ENCODE peak calls at places on chromosome 3, in ten cellular contexts. V is OCI-LY7; O is ovary; H is upper lobe of right lung; Z is colonic mucosa; A is GM23338; L is adrenal gland; B is testis; N is heart right ventricle; C is CD4-positive, CD25-positive, alpha-beta regulatory T cell. T is an unnamed sample. For H3K4me1, the result is how much of the 10 kb centered on the place peaks cover.

GRCh38 chr3:41301548-41301947 is 102.2 kb downstream of the CTNNB1 start:
- DNase-seq in V (no peak), O (no peak), H (no peak), Z (no peak), A (no peak), L (no peak), B (no peak), N (no peak), C (no peak), T (no peak)

GRCh38 chr3:38497026-38497425 is 886 bp downstream of the EXOG start:
- DNase-seq in V (peak), O (no peak), H (no peak), Z (no peak), A (no peak), L (no peak), B (no peak), N (no peak), C (peak), T (no peak)

GRCh38 chr3:171374661-171375285 is 85.4 kb downstream of the TNIK start:
- DNase-seq in V (no peak), O (no peak), H (no peak), Z (no peak), A (no peak), L (peak), B (no peak), N (no peak), C (no peak), T (no peak)

GRCh38 chr3:69786854-69787253 is 47.6 kb downstream of the MITF start:
- DNase-seq in V (no peak), O (no peak), H (no peak), Z (no peak), A (no peak), L (no peak), B (no peak), N (no peak), C (no peak), T (no peak)

GRCh38 chr3:52820741-52821140 is 9.7 kb downstream of the ITIH4 start:
- DNase-seq in V (peak), O (no peak), H (no peak), Z (no peak), A (peak), L (no peak), B (peak), N (no peak), C (peak), T (no peak)

GRCh38 chr3:43243590-43244587 is 42.5 kb upstream of the SNRK start:
- DNase-seq in V (no peak), O (no peak), H (no peak), Z (no peak), A (no peak), L (no peak), B (no peak), N (no peak), C (peak), T (no peak)

GRCh38 chr3:183357564-183358079 is 70.8 kb downstream of the MCF2L2 start:
- DNase-seq in V (no peak), O (no peak), H (no peak), Z (no peak), A (no peak), L (no peak), B (no peak), N (no peak), C (no peak), T (no peak)

GRCh38 chr3:123582315-123582714 is 2.5 kb downstream of the HACD2 start:
- DNase-seq in V (no peak), O (no peak), H (no peak), Z (peak), A (no peak), L (no peak), B (no peak), N (no peak), C (no peak), T (no peak)

GRCh38 chr3:178295257-178295912 is 240.9 kb upstream of the KCNMB2 start:
- DNase-seq in V (no peak), O (no peak), H (no peak), Z (no peak), A (no peak), L (no peak), B (no peak), N (no peak), C (no peak), T (no peak)

GRCh38 chr3:72492240-72492639 is 356.0 kb downstream of the SHQ1 start:
- DNase-seq in V (no peak), O (no peak), H (no peak), Z (peak), A (no peak), L (peak), B (peak), N (peak), C (no peak), T (peak)

GRCh38 chr3:190531406-190531805 is 17.5 kb downstream of the IL1RAP start:
- DNase-seq in V (no peak), O (no peak), H (no peak), Z (no peak), A (no peak), L (no peak), B (no peak), N (no peak), C (no peak), T (no peak)

GRCh38 chr3:65828706-65829105 is 210.0 kb downstream of the MAGI1 start:
- DNase-seq in V (no peak), O (no peak), H (no peak), Z (no peak), A (peak), L (peak), B (no peak), N (no peak), C (no peak), T (peak)

GRCh38 chr3:76958231-76958630 is 81.7 kb upstream of the ROBO2 start:
- DNase-seq in V (no peak), O (no peak), H (no peak), Z (no peak), A (no peak), L (no peak), B (no peak), N (no peak), C (no peak), T (no peak)

GRCh38 chr3:171950373-171950772 is 89.0 kb upstream of the FNDC3B start:
- DNase-seq in V (no peak), O (no peak), H (no peak), Z (no peak), A (peak), L (no peak), B (no peak), N (no peak), C (no peak), T (no peak)

GRCh38 chr3:133042778-133043177 is 4.6 kb downstream of the TMEM108 start:
- DNase-seq in V (no peak), O (no peak), H (no peak), Z (no peak), A (no peak), L (peak), B (peak), N (no peak), C (no peak), T (no peak)

GRCh38 chr3:179811321-179812095 is 158.7 kb downstream of the USP13 start:
- DNase-seq in V (peak), O (peak), H (no peak), Z (peak), A (peak), L (peak), B (peak), N (no peak), C (peak), T (no peak)

GRCh38 chr3:21477896-21478295 is 273.1 kb downstream of the ZNF385D start:
- DNase-seq in V (no peak), O (no peak), H (no peak), Z (no peak), A (no peak), L (no peak), B (no peak), N (no peak), C (no peak), T (no peak)

GRCh38 chr3:46579756-46580286 is 13.7 kb upstream of the LRRC2 start:
- DNase-seq in V (no peak), O (no peak), H (no peak), Z (no peak), A (no peak), L (no peak), B (no peak), N (no peak), C (no peak), T (no peak)

GRCh38 chr3:193970773-193971206 is 165.2 kb upstream of the HES1 start:
- DNase-seq in V (no peak), O (no peak), H (no peak), Z (no peak), A (no peak), L (no peak), B (no peak), N (no peak), C (no peak), T (no peak)

GRCh38 chr3:131361464-131362421 is 19.8 kb upstream of the NUDT16 start:
- DNase-seq in V (no peak), O (peak), H (peak), Z (peak), A (peak), L (peak), B (peak), N (peak), C (peak), T (peak)

GRCh38 chr3:114590309-114591047 is 296.6 kb downstream of the TIGIT start:
- DNase-seq in V (no peak), O (no peak), H (no peak), Z (no peak), A (no peak), L (no peak), B (no peak), N (no peak), C (no peak), T (no peak)

GRCh38 chr3:107220538-107220937 is 156.7 kb upstream of the CCDC54 start:
- DNase-seq in V (no peak), O (no peak), H (no peak), Z (no peak), A (no peak), L (no peak), B (no peak), N (no peak), C (no peak), T (no peak)

GRCh38 chr3:42503957-42504333 is 1.5 kb downstream of the VIPR1 start:
- DNase-seq in V (no peak), O (no peak), H (peak), Z (no peak), A (no peak), L (peak), B (peak), N (no peak), C (no peak), T (no peak)

GRCh38 chr3:106345353-106346027 is 476.7 kb upstream of the CBLB start:
- DNase-seq in V (no peak), O (no peak), H (no peak), Z (no peak), A (no peak), L (no peak), B (no peak), N (no peak), C (no peak), T (no peak)

GRCh38 chr3:185733980-185734724 is 90.7 kb downstream of the IGF2BP2 start:
- DNase-seq in V (peak), O (peak), H (no peak), Z (peak), A (peak), L (peak), B (peak), N (no peak), C (peak), T (no peak)

GRCh38 chr3:184559336-184559735 is 2.2 kb upstream of the EPHB3 start:
- DNase-seq in V (no peak), O (peak), H (peak), Z (peak), A (no peak), L (no peak), B (no peak), N (no peak), C (no peak), T (no peak)

GRCh38 chr3:52769786-52770445 is 824 bp downstream of the NEK4 start:
- DNase-seq in V (peak), O (no peak), H (peak), Z (no peak), A (peak), L (peak), B (peak), N (no peak), C (peak), T (peak)

GRCh38 chr3:122962149-122962548 is 65.4 kb downstream of the SEMA5B start:
- DNase-seq in V (no peak), O (no peak), H (no peak), Z (no peak), A (no peak), L (no peak), B (no peak), N (no peak), C (no peak), T (peak)

GRCh38 chr3:186534113-186534669 is 10.0 kb downstream of the CRYGS start:
- DNase-seq in V (peak), O (no peak), H (no peak), Z (no peak), A (no peak), L (no peak), B (no peak), N (no peak), C (peak), T (no peak)

GRCh38 chr3:27302891-27303290 is 66.3 kb downstream of the NEK10 start:
- DNase-seq in V (no peak), O (no peak), H (no peak), Z (no peak), A (no peak), L (no peak), B (no peak), N (no peak), C (no peak), T (no peak)

GRCh38 chr3:64184621-64185020 is 40.6 kb downstream of the PRICKLE2 start:
- DNase-seq in V (no peak), O (no peak), H (no peak), Z (no peak), A (no peak), L (no peak), B (no peak), N (no peak), C (no peak), T (no peak)

GRCh38 chr3:69090021-69090420 is 5.3 kb downstream of the ARL6IP5 start:
- DNase-seq in V (no peak), O (no peak), H (no peak), Z (no peak), A (no peak), L (no peak), B (no peak), N (no peak), C (no peak), T (no peak)

GRCh38 chr3:20669675-20670074 is 483.7 kb upstream of the SGO1 start:
- DNase-seq in V (no peak), O (no peak), H (no peak), Z (no peak), A (no peak), L (no peak), B (no peak), N (no peak), C (no peak), T (no peak)

GRCh38 chr3:145776782-145777408 is 384.1 kb downstream of the PLOD2 start:
- DNase-seq in V (peak), O (no peak), H (no peak), Z (peak), A (peak), L (peak), B (peak), N (no peak), C (peak), T (no peak)

GRCh38 chr3:76646921-76647562 is 392.9 kb upstream of the ROBO2 start:
- DNase-seq in V (no peak), O (no peak), H (no peak), Z (no peak), A (peak), L (no peak), B (peak), N (no peak), C (no peak), T (no peak)

GRCh38 chr3:118080886-118081285 is 953.8 kb downstream of the IGSF11 start:
- DNase-seq in V (no peak), O (no peak), H (no peak), Z (no peak), A (no peak), L (no peak), B (no peak), N (no peak), C (no peak), T (no peak)

GRCh38 chr3:141275032-141275422 is 43.4 kb downstream of the PXYLP1 start:
- DNase-seq in V (no peak), O (no peak), H (no peak), Z (no peak), A (no peak), L (no peak), B (no peak), N (no peak), C (peak), T (no peak)

GRCh38 chr3:10473581-10474438 is 31.6 kb downstream of the ATP2B2 start:
- DNase-seq in V (peak), O (no peak), H (no peak), Z (no peak), A (peak), L (no peak), B (no peak), N (no peak), C (no peak), T (no peak)

GRCh38 chr3:116040152-116040551 is 405.1 kb downstream of the LSAMP start:
- DNase-seq in V (no peak), O (no peak), H (no peak), Z (no peak), A (no peak), L (no peak), B (no peak), N (no peak), C (no peak), T (no peak)

GRCh38 chr3:116050311-116050710 is 395.0 kb downstream of the LSAMP start:
- DNase-seq in V (no peak), O (no peak), H (no peak), Z (no peak), A (no peak), L (no peak), B (no peak), N (no peak), C (no peak), T (no peak)

GRCh38 chr3:116046350-116046749 is 398.9 kb downstream of the LSAMP start:
- DNase-seq in V (no peak), O (no peak), H (no peak), Z (no peak), A (no peak), L (no peak), B (no peak), N (no peak), C (no peak), T (no peak)

GRCh38 chr3:116048991-116049390 is 396.3 kb downstream of the LSAMP start:
- DNase-seq in V (no peak), O (no peak), H (no peak), Z (no peak), A (no peak), L (no peak), B (no peak), N (no peak), C (no peak), T (no peak)

GRCh38 chr3:116045251-116045770 is 400.0 kb downstream of the LSAMP start:
- DNase-seq in V (no peak), O (no peak), H (no peak), Z (no peak), A (no peak), L (no peak), B (no peak), N (no peak), C (no peak), T (no peak)
- H3K4me3 ChIP-seq in V (no peak), O (no peak), H (no peak), Z (no peak), A (no peak), L (no peak), B (no peak), N (no peak), C (no peak), T (no peak)

GRCh38 chr3:128749035-128749434 is 23.1 kb downstream of the RAB7A start:
- DNase-seq in V (no peak), O (no peak), H (no peak), Z (no peak), A (no peak), L (no peak), B (no peak), N (no peak), C (no peak), T (no peak)
- H3K4me1 ChIP-seq in V (under half), O (under half), H (under half), Z (under half), A (under half), L (under half), B (under half), N (half or more), C (under half), T (under half)

DNA sequence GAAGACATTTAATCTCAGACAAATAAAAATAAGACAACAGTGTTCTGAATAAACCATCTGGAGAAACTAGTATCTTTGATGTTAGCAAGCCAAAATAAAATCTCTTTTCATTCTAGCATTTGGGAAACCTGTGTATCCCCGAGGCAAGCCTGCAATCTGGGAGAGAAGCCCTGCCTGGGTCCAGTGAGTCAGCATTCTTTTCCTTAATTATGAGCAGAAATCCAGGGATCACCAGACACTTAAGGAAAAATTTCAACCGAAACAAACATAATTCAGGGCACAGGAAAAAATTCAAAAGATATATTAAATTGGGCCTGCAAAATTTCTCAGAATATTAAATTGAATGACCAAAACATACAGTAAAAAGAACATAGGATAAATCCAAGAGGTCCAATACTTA is 4.2 kb downstream of the NCBP2 start:
- DNase-seq in V (no peak), O (no peak), H (no peak), Z (no peak), A (no peak), L (no peak), B (no peak), N (no peak), C (no peak), T (no peak)
- H3K27ac ChIP-seq in V (no peak), O (no peak), H (no peak), Z (no peak), A (peak), L (no peak), B (no peak), N (no peak), C (no peak), T (no peak)

GRCh38 chr3:87269723-87270122 is 6.7 kb downstream of the POU1F1 start:
- DNase-seq in V (no peak), O (no peak), H (no peak), Z (no peak), A (no peak), L (no peak), B (no peak), N (no peak), C (peak), T (no peak)

GRCh38 chr3:87267953-87268645 is 8.3 kb downstream of the POU1F1 start:
- DNase-seq in V (no peak), O (no peak), H (no peak), Z (no peak), A (no peak), L (no peak), B (no peak), N (no peak), C (peak), T (no peak)

GRCh38 chr3:87270908-87271727 is 5.3 kb downstream of the POU1F1 start:
- DNase-seq in V (no peak), O (no peak), H (no peak), Z (no peak), A (no peak), L (no peak), B (no peak), N (no peak), C (peak), T (no peak)

GRCh38 chr3:87272718-87273337 is 3.6 kb downstream of the POU1F1 start:
- DNase-seq in V (no peak), O (no peak), H (no peak), Z (no peak), A (no peak), L (no peak), B (no peak), N (no peak), C (peak), T (no peak)

GRCh38 chr3:87268646-87269211 is 7.7 kb downstream of the POU1F1 start:
- DNase-seq in V (no peak), O (no peak), H (no peak), Z (no peak), A (no peak), L (no peak), B (no peak), N (no peak), C (no peak), T (no peak)
- H3K4me3 ChIP-seq in V (no peak), O (no peak), H (no peak), Z (no peak), A (no peak), L (no peak), B (no peak), N (no peak), C (no peak), T (no peak)